ENCODE peak calls at places on chromosome 9, in six cellular contexts. D is effector memory CD8-positive, alpha-beta T cell; N is activated CD8-positive, alpha-beta T cell treated with anti-CD3 and anti-CD28 coated beads, Interleukin-2, amount 10 ng/mL, durations not matched to agents 7 days and 5 days; B is activated naive CD8-positive, alpha-beta T cell treated with anti-CD3 and anti-CD28 coated beads, Interleukin-2, amount 10 ng/mL, durations not matched to agents 7 days and 5 days; F is fibroblast of villous mesenchyme; E is A172. W is an unnamed sample.

GRCh38 chr9:25678147-25678666 is at the start of gene TUSC1:
- DNase-seq in D (no peak), N (peak), B (peak), F (peak), E (peak), W (peak)

GRCh38 chr9:96555567-96556386 is 63.9 kb downstream of the CDC14B start:
- DNase-seq in D (no peak), N (no peak), B (no peak), F (peak), E (peak), W (peak)

GRCh38 chr9:70413798-70414775 is at the start of gene KLF9:
- DNase-seq in D (peak), N (peak), B (peak), F (peak), E (peak), W (peak)

GRCh38 chr9:96612105-96612965 is 7.3 kb downstream of the CDC14B start:
- DNase-seq in D (no peak), N (no peak), B (no peak), F (peak), E (peak), W (peak)

GRCh38 chr9:112249277-112249676 is 74.2 kb upstream of the SUSD1 start:
- DNase-seq in D (no peak), N (no peak), B (no peak), F (peak), E (peak), W (peak)

GRCh38 chr9:37992924-37993349 is 76.1 kb downstream of the SHB start:
- DNase-seq in D (no peak), N (no peak), B (no peak), F (no peak), E (no peak), W (no peak)

GRCh38 chr9:114250235-114250568 is 72.7 kb upstream of the ORM1 start:
- DNase-seq in D (no peak), N (no peak), B (no peak), F (peak), E (peak), W (peak)

GRCh38 chr9:121860744-121861143 is 209.3 kb downstream of the DAB2IP start:
- DNase-seq in D (no peak), N (no peak), B (no peak), F (peak), E (peak), W (peak)

GRCh38 chr9:116027096-116027495 is 126.5 kb upstream of the PAPPA start:
- DNase-seq in D (no peak), N (no peak), B (no peak), F (peak), E (peak), W (peak)

GRCh38 chr9:123715258-123715657 is 214.7 kb downstream of the DENND1A start:
- DNase-seq in D (no peak), N (no peak), B (no peak), F (no peak), E (no peak), W (peak)

GRCh38 chr9:123326662-123327093 is 29.3 kb upstream of the CRB2 start:
- DNase-seq in D (no peak), N (no peak), B (no peak), F (peak), E (no peak), W (no peak)

W was measured in amniotic epithelial cell.